ENCODE peak calls at places on chromosomes 5 and 9, in ten cellular contexts. X is GM12878, D is ascending aorta, W is uterus, V is PC-3, K is body of pancreas, A is upper lobe of right lung, C is foreskin keratinocyte, J is tibial nerve, N is lower lobe of right lung. I is an unnamed sample. For H3K4me1, the result is how much of the 10 kb centered on the place peaks cover.

GRCh38 chr5:145619806-145620205 is 215.3 kb downstream of the PRELID2 start:
- DNase-seq in C (no peak), K (no peak), A (no peak), J (no peak), X (no peak), W (no peak), D (no peak), N (no peak), V (no peak), I (no peak)

GRCh38 chr5:677131-678101 is 15.7 kb downstream of the TPPP start:
- DNase-seq in K (peak), W (peak), A (no peak), N (peak), D (peak), C (no peak), J (no peak), X (no peak), V (no peak), I (no peak)

GRCh38 chr9:112582371-112582770 is 95.7 kb downstream of the KIAA1958 start:
- DNase-seq in C (no peak), V (no peak), N (no peak), J (no peak), D (no peak), A (no peak), K (no peak), W (no peak), X (no peak), I (no peak)

GRCh38 chr9:26292943-26293342 is 599.7 kb downstream of the CAAP1 start:
- DNase-seq in K (no peak), A (no peak), W (no peak), N (no peak), D (no peak), V (peak), J (no peak), X (no peak), C (no peak), I (no peak)

GRCh38 chr5:1833264-1834021 is 32.2 kb downstream of the NDUFS6 start:
- DNase-seq in W (no peak), J (no peak), K (no peak), X (no peak), V (no peak), C (no peak), A (peak), N (no peak), D (no peak), I (no peak)

GRCh38 chr5:125440905-125441304 is 694.5 kb upstream of the ZNF608 start:
- DNase-seq in X (no peak), A (no peak), W (no peak), C (no peak), J (no peak), V (no peak), K (no peak), D (no peak), N (no peak), I (no peak)

GRCh38 chr5:180137401-180138213 is 66.0 kb upstream of the RNF130 start:
- DNase-seq in N (peak), J (no peak), K (no peak), D (peak), W (no peak), A (no peak), X (no peak), C (no peak), V (no peak), I (no peak)

GRCh38 chr9:132214027-132214622 is 52.3 kb downstream of the NTNG2 start:
- DNase-seq in V (peak), N (peak), K (peak), C (peak), J (no peak), X (no peak), D (peak), W (peak), A (peak), I (peak)

GRCh38 chr9:125989090-125989501 is 241.9 kb downstream of the PBX3 start:
- DNase-seq in J (no peak), C (no peak), D (peak), K (no peak), X (no peak), N (peak), A (peak), W (no peak), V (no peak), I (no peak)

GRCh38 chr9:5978523-5978922 is 36.9 kb downstream of the RANBP6 start:
- DNase-seq in D (no peak), W (no peak), X (no peak), V (no peak), J (no peak), A (no peak), K (no peak), C (no peak), N (no peak), I (no peak)

GRCh38 chr9:715310-715709 is 126.2 kb upstream of the DMRT1 start:
- DNase-seq in N (no peak), A (no peak), W (no peak), K (no peak), X (no peak), J (no peak), D (no peak), C (no peak), V (no peak), I (no peak)
- H3K4me1 ChIP-seq in N (under half), A (under half), W (under half), K (half or more), X (under half), J (under half), D (under half), C (under half), V (under half), I (under half)

GRCh38 chr9:105295986-105296385 is 51.5 kb downstream of the SLC44A1 start:
- DNase-seq in X (no peak), C (no peak), V (no peak), A (no peak), D (no peak), N (no peak), J (no peak), W (no peak), K (no peak), I (no peak)

GRCh38 chr9:105296445-105296844 is 52.0 kb downstream of the SLC44A1 start:
- DNase-seq in K (no peak), N (no peak), C (no peak), D (no peak), V (no peak), J (no peak), A (no peak), W (no peak), X (no peak), I (no peak)

GRCh38 chr9:105296889-105297288 is 52.4 kb downstream of the SLC44A1 start:
- DNase-seq in J (no peak), A (no peak), K (no peak), N (no peak), W (no peak), D (no peak), V (peak), X (no peak), C (peak), I (no peak)

GRCh38 chr9:105299190-105299854 is 54.9 kb downstream of the SLC44A1 start:
- DNase-seq in V (peak), J (no peak), A (no peak), N (no peak), K (peak), W (no peak), D (peak), X (no peak), C (peak), I (no peak)

DNA sequence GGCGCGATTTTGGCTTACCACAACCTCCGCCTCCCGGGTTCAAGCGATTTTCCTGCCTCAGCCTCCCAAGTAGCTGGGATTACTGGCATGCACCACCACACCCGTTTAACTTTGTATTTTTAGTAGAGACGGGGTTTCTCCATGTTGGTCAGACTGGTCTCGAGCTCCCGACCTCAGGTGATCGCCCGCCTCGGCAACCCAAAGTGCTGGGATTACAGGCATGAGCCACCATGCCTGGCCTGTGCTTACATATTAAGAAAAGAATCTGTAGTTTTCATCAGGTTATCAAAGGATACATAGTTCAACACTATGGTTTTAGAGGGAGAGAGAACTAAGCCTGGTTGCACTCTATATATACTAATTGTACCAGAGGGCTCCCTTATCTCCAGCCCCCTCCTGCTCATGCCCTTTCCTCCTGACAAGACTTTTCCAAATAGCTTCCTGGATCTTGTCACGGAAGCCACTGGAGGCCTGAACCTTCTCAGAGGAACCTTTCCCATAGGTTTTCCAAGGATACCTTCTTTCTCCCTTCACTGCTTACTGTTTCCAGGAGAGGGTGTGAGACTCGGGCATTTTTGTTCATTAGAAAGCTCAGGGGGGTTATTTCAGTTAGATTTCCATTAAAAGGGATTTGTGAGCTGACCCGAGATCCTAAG is 53.1 kb downstream of the SLC44A1 start:
- DNase-seq in A (no peak), C (no peak), D (no peak), W (no peak), V (no peak), J (no peak), N (no peak), K (no peak), X (no peak), I (no peak)
- H3K27ac ChIP-seq in A (no peak), C (peak), D (peak), W (peak), V (peak), J (peak), N (no peak), K (no peak), X (no peak), I (peak)

GRCh38 chr5:41637869-41638268 is 127.5 kb upstream of the PLCXD3 start:
- DNase-seq in X (no peak), J (no peak), C (no peak), W (no peak), K (no peak), D (no peak), A (no peak), V (peak), N (no peak), I (no peak)
- TF ChIP-seq CTCF in X (peak), J (no peak), C (no peak), W (no peak), K (peak), D (no peak), A (no peak), V (peak), N (no peak), I (no peak)

DNA sequence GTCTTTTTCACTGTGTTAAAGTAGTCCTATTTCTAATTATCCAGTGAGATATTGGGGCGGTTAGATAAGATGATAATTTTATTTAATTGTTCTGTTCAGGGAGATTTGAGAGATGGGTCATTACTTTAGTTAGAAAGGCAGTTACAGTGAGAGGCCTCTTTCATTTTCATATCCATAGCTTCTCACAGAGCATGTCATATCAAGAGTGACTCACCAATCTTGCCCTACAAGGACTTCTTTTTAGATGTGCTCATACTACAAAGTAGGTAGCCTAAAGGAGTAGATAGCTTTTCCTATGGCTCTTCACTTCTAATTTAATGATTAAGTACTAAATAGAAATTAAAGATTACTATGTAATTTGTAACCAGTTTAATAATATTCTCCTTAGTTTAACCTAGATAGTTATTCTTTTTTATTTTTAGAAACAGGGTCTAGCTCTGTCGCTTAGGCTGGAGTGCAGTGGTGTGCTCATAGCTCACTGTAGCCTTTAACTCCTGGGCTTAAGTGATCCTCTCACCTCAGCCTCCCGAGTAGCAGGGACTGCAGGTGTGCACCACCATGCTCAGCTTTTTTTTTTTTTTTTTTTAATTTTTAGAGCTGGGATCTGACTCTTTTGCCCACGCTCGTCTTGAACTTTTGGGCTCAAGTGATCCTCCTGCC is 71.0 kb downstream of the FER start:
- DNase-seq in W (no peak), D (no peak), A (no peak), J (no peak), N (no peak), K (no peak), X (peak), C (peak), V (peak), I (no peak)
- H3K4me1 ChIP-seq in W (under half), D (under half), A (under half), J (under half), N (under half), K (under half), X (under half), C (under half), V (under half), I (under half)

DNA sequence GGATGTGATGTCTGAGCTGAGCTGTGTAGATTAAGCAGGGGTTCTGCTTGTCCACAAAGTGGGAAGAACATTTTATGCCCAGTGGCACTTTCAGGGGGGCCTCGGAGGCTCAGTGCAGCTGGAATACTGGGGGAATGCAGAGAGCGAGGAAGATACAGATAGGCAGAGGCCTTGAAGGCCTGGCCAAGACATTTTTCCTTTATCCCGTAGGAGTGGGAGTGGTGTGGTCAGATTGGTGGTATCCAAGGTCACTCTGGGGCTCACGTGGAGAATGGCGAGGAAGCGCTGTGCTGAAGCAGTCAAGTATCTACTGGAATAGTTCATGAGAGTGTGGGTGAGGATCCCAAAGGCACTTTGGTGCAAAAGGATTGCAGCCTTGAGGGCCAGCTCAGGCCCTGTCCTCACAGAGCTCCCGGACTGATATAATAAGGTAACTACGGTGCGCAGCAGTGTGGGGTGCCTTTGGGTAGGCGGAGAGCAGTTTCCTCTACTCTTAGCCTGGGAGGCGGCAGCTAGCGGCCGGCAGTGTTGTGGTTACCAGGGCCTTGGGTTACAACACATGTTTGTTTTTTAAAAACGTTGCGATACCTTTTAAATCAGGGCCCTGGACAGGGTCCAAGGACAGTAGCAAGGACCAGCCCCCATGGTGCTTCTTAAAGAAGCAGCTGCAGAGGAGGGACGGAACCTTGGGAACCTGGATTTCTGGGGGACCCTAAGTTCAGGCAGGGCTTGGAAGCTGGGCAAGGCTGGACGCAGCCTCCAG is 10.8 kb upstream of the CCDC69 start:
- DNase-seq in A (peak), V (no peak), X (no peak), N (peak), K (peak), C (no peak), D (peak), W (peak), J (peak), I (no peak)
- H3K27ac ChIP-seq in A (peak), V (no peak), X (peak), N (peak), K (no peak), C (no peak), D (peak), W (peak), J (no peak), I (no peak)

DNA sequence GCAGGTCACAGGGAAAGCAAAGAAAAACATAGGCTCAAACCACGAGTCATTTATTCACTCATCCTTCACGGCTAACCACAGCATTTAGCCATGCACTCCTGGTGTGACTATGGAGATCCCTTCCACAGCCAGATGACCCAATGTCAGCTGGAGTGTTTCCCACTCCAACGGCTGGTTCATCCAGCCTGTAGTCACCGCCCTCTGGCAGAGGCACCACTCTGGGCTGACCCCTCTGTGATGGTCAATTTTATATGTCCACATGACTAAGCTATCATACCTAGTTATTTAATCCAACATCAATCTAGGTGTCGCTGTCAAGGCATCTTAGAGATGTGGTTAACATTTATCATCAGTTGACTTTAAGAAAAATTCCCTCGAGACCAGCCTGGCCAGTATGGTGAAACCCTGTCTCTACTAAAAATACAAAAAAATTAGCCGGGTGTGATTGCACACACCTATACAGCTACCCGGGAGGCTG is 9.5 kb upstream of the PHF19 start:
- DNase-seq in C (no peak), W (peak), D (no peak), V (peak), N (no peak), J (no peak), K (no peak), X (no peak), A (no peak), I (no peak)
- TF ChIP-seq CTCF in C (no peak), W (no peak), D (no peak), V (peak), N (no peak), J (no peak), K (no peak), X (no peak), A (no peak), I (no peak)

GRCh38 chr9:119758990-119759389 is 389.8 kb upstream of the BRINP1 start:
- DNase-seq in D (no peak), J (no peak), C (no peak), N (no peak), V (no peak), W (no peak), A (no peak), K (no peak), X (no peak), I (no peak)
- H3K4me1 ChIP-seq in D (under half), J (under half), C (under half), N (under half), V (under half), W (under half), A (under half), K (under half), X (under half), I (under half)

GRCh38 chr5:6827815-6828214 is 114.6 kb downstream of the TENT4A start:
- DNase-seq in X (no peak), J (no peak), K (no peak), N (no peak), D (no peak), A (no peak), C (no peak), W (no peak), V (no peak), I (no peak)
- H3K27ac ChIP-seq in X (no peak), J (no peak), K (no peak), N (no peak), D (no peak), A (no peak), C (no peak), W (no peak), V (no peak), I (no peak)

GRCh38 chr9:109968702-109969450 is 188.9 kb downstream of the PALM2AKAP2 start:
- DNase-seq in C (no peak), K (no peak), N (no peak), W (peak), D (no peak), A (no peak), X (no peak), V (peak), J (no peak), I (no peak)
- TF ChIP-seq CTCF in C (peak), K (no peak), N (peak), W (peak), D (peak), A (no peak), X (peak), V (peak), J (no peak), I (no peak)

I was measured in thoracic aorta.